ENCODE peak calls at places on chromosomes 6 and 20, in ten cellular contexts. H is left lung, C is ACHN, W is frontal cortex, V is GM23248, S is AG10803, T is HFF-Myc, O is adipocyte, F is transverse colon, Z is skeletal muscle cell. L is an unnamed sample.

GRCh38 chr6:37016995-37017394 is 11.5 kb downstream of the FGD2 start:
- DNase-seq in H (no peak), C (no peak), W (no peak), V (no peak), S (no peak), T (no peak), O (no peak), F (no peak), Z (no peak), L (no peak)

GRCh38 chr6:99093781-99094180 is 146.0 kb upstream of the FBXL4 start:
- DNase-seq in H (no peak), C (no peak), W (no peak), V (no peak), S (no peak), T (no peak), O (no peak), F (no peak), Z (no peak), L (no peak)

GRCh38 chr20:9068896-9069663 is at the start of gene PLCB4:
- DNase-seq in H (no peak), C (peak), W (peak), V (peak), S (peak), T (no peak), O (peak), F (peak), Z (no peak), L (no peak)

GRCh38 chr6:169752074-169752623 is 727 bp downstream of the ERMARD start:
- DNase-seq in H (no peak), C (peak), W (no peak), V (peak), S (peak), T (no peak), O (peak), F (no peak), Z (no peak), L (no peak)

GRCh38 chr6:6616670-6617069 is 28.1 kb downstream of the LY86 start:
- DNase-seq in H (no peak), C (no peak), W (no peak), V (no peak), S (no peak), T (no peak), O (no peak), F (no peak), Z (no peak), L (no peak)

GRCh38 chr6:28635547-28636158 is 110.0 kb downstream of the GPX5 start:
- DNase-seq in H (no peak), C (peak), W (no peak), V (peak), S (no peak), T (no peak), O (no peak), F (no peak), Z (no peak), L (no peak)

GRCh38 chr6:36235862-36236261 is 34.0 kb upstream of the PNPLA1 start:
- DNase-seq in H (no peak), C (no peak), W (no peak), V (no peak), S (no peak), T (no peak), O (no peak), F (no peak), Z (no peak), L (no peak)

GRCh38 chr6:35544748-35545361 is 32.2 kb upstream of the TULP1 start:
- DNase-seq in H (no peak), C (no peak), W (no peak), V (no peak), S (no peak), T (no peak), O (no peak), F (no peak), Z (no peak), L (no peak)

GRCh38 chr20:62616728-62617621 is 25.3 kb upstream of the SLCO4A1 start:
- DNase-seq in H (peak), C (peak), W (peak), V (peak), S (peak), T (no peak), O (peak), F (peak), Z (no peak), L (peak)

GRCh38 chr6:149752600-149752999 is 3.1 kb downstream of the PCMT1 start:
- DNase-seq in H (no peak), C (no peak), W (no peak), V (peak), S (peak), T (no peak), O (peak), F (no peak), Z (no peak), L (no peak)

GRCh38 chr6:169723991-169724553 is at the start of gene PHF10:
- DNase-seq in H (peak), C (peak), W (peak), V (peak), S (peak), T (no peak), O (peak), F (peak), Z (no peak), L (peak)

GRCh38 chr20:45052698-45053440 is 48.1 kb downstream of the KCNS1 start:
- DNase-seq in H (no peak), C (no peak), W (no peak), V (peak), S (peak), T (peak), O (peak), F (no peak), Z (no peak), L (no peak)

GRCh38 chr6:14676084-14676483 is 558.5 kb downstream of the CD83 start:
- DNase-seq in H (no peak), C (no peak), W (no peak), V (peak), S (peak), T (no peak), O (peak), F (no peak), Z (peak), L (no peak)

GRCh38 chr6:28766426-28766825 is 157.4 kb downstream of the TRIM27 start:
- DNase-seq in H (no peak), C (no peak), W (no peak), V (no peak), S (no peak), T (no peak), O (no peak), F (no peak), Z (no peak), L (no peak)

GRCh38 chr6:106751501-106752252 is 122.3 kb downstream of the QRSL1 start:
- DNase-seq in H (no peak), C (peak), W (no peak), V (peak), S (peak), T (no peak), O (no peak), F (peak), Z (no peak), L (no peak)

GRCh38 chr6:159395614-159396013 is 226.4 kb downstream of the FNDC1 start:
- DNase-seq in H (no peak), C (no peak), W (no peak), V (no peak), S (no peak), T (no peak), O (no peak), F (no peak), Z (no peak), L (no peak)

GRCh38 chr20:13141541-13141940 is 79.5 kb upstream of the ISM1 start:
- DNase-seq in H (no peak), C (peak), W (no peak), V (peak), S (peak), T (peak), O (peak), F (no peak), Z (no peak), L (no peak)

GRCh38 chr20:43040427-43040826 is 149.3 kb downstream of the PTPRT start:
- DNase-seq in H (no peak), C (peak), W (no peak), V (peak), S (no peak), T (no peak), O (no peak), F (no peak), Z (no peak), L (no peak)

GRCh38 chr6:166435574-166435973 is 52.8 kb upstream of the MPC1 start:
- DNase-seq in H (no peak), C (no peak), W (no peak), V (peak), S (peak), T (no peak), O (no peak), F (peak), Z (no peak), L (no peak)

GRCh38 chr20:49750611-49751396 is 37.1 kb upstream of the B4GALT5 start:
- DNase-seq in H (no peak), C (no peak), W (no peak), V (peak), S (no peak), T (no peak), O (no peak), F (peak), Z (no peak), L (no peak)

GRCh38 chr20:48789781-48790544 is 37.8 kb downstream of the PREX1 start:
- DNase-seq in H (no peak), C (no peak), W (no peak), V (no peak), S (no peak), T (no peak), O (no peak), F (no peak), Z (no peak), L (no peak)

GRCh38 chr6:169454204-169454871 is 200.7 kb upstream of the THBS2 start:
- DNase-seq in H (no peak), C (no peak), W (no peak), V (peak), S (peak), T (peak), O (peak), F (no peak), Z (peak), L (no peak)

GRCh38 chr6:43759157-43759925 is 10.7 kb upstream of the VEGFA start:
- DNase-seq in H (no peak), C (no peak), W (no peak), V (no peak), S (no peak), T (no peak), O (no peak), F (no peak), Z (no peak), L (no peak)

GRCh38 chr6:393391-394221 is 2.1 kb downstream of the IRF4 start:
- DNase-seq in H (no peak), C (no peak), W (no peak), V (no peak), S (no peak), T (no peak), O (peak), F (no peak), Z (no peak), L (no peak)

GRCh38 chr6:118808794-118809668 is 84.9 kb upstream of the ASF1A start:
- DNase-seq in H (no peak), C (no peak), W (no peak), V (no peak), S (no peak), T (no peak), O (no peak), F (no peak), Z (no peak), L (no peak)

GRCh38 chr6:28336284-28337024 is 506 bp upstream of the ZSCAN31 start:
- DNase-seq in H (no peak), C (peak), W (no peak), V (no peak), S (peak), T (peak), O (peak), F (peak), Z (no peak), L (no peak)

GRCh38 chr20:37081717-37082289 is 14.0 kb downstream of the RBL1 start:
- DNase-seq in H (no peak), C (no peak), W (no peak), V (no peak), S (no peak), T (no peak), O (peak), F (peak), Z (no peak), L (peak)

GRCh38 chr6:156727715-156728385 is 49.3 kb upstream of the ARID1B start:
- DNase-seq in H (no peak), C (no peak), W (no peak), V (no peak), S (no peak), T (no peak), O (no peak), F (no peak), Z (no peak), L (no peak)

GRCh38 chr20:62736407-62737071 is 27.9 kb downstream of the NTSR1 start:
- DNase-seq in H (peak), C (no peak), W (no peak), V (no peak), S (no peak), T (no peak), O (no peak), F (peak), Z (no peak), L (no peak)

GRCh38 chr20:59043698-59044097 is 1.1 kb upstream of the PRELID3B start:
- DNase-seq in H (no peak), C (no peak), W (no peak), V (peak), S (peak), T (no peak), O (peak), F (no peak), Z (no peak), L (no peak)

GRCh38 chr6:134449004-134449403 is 131.1 kb upstream of the SGK1 start:
- DNase-seq in H (no peak), C (no peak), W (no peak), V (no peak), S (no peak), T (no peak), O (no peak), F (no peak), Z (no peak), L (no peak)

GRCh38 chr6:47203266-47203967 is 106.3 kb downstream of the TNFRSF21 start:
- DNase-seq in H (no peak), C (no peak), W (no peak), V (no peak), S (no peak), T (no peak), O (no peak), F (no peak), Z (no peak), L (no peak)

GRCh38 chr6:39137235-39137634 is 22.2 kb upstream of the SAYSD1 start:
- DNase-seq in H (peak), C (peak), W (no peak), V (peak), S (peak), T (peak), O (peak), F (peak), Z (no peak), L (peak)

L was measured in effector CD4-positive, alpha-beta T cell.